ENCODE peak calls at places on chromosomes 7 and 10, in five cellular contexts. Q is tibial nerve, D is foreskin fibroblast, S is left cardiac atrium, L is H1. C is an unnamed sample.

GRCh38 chr7:129308047-129308446 is 83.2 kb downstream of the AHCYL2 start:
- DNase-seq in D (peak), L (no peak), Q (no peak), S (peak), C (no peak)

GRCh38 chr10:100045592-100045991 is 35.8 kb upstream of the DNMBP start:
- DNase-seq in Q (no peak), D (no peak), L (no peak), S (no peak), C (no peak)

GRCh38 chr10:31584098-31584631 is 265.1 kb downstream of the ZEB1 start:
- DNase-seq in S (peak), Q (no peak), D (no peak), L (no peak), C (no peak)

GRCh38 chr10:128641998-128642397 is 515.8 kb upstream of the MKI67 start:
- DNase-seq in L (no peak), Q (no peak), D (no peak), S (no peak), C (no peak)

GRCh38 chr10:71276873-71277272 is 42.2 kb upstream of the SLC29A3 start:
- DNase-seq in S (no peak), Q (no peak), L (no peak), D (no peak), C (no peak)

GRCh38 chr7:155604504-155604997 is 39.9 kb upstream of the RBM33 start:
- DNase-seq in Q (no peak), L (no peak), S (no peak), D (no peak), C (no peak)

GRCh38 chr7:143882020-143882610 is 19.9 kb downstream of the TCAF1 start:
- DNase-seq in Q (no peak), D (peak), S (peak), L (no peak), C (no peak)

GRCh38 chr7:90897961-90898469 is 301.9 kb downstream of the CDK14 start:
- DNase-seq in L (no peak), D (no peak), Q (no peak), S (no peak), C (no peak)

GRCh38 chr7:1243964-1244416 is 11.3 kb downstream of the UNCX start:
- DNase-seq in S (no peak), L (no peak), D (no peak), Q (no peak), C (no peak)

GRCh38 chr7:132393789-132394261 is 182.4 kb downstream of the PLXNA4 start:
- DNase-seq in D (no peak), L (no peak), Q (peak), S (peak), C (no peak)

GRCh38 chr10:133087679-133088523 is at the start of gene ADGRA1:
- DNase-seq in L (no peak), S (no peak), Q (no peak), D (no peak), C (no peak)

GRCh38 chr7:127350586-127350985 is 41.9 kb downstream of the ZNF800 start:
- DNase-seq in D (no peak), Q (no peak), L (no peak), S (no peak), C (no peak)

GRCh38 chr7:105871142-105871541 is 5.3 kb downstream of the ATXN7L1 start:
- DNase-seq in D (no peak), L (no peak), Q (no peak), S (no peak), C (no peak)

GRCh38 chr10:82932426-82932825 is 1057.4 kb downstream of the NRG3 start:
- DNase-seq in D (no peak), L (no peak), Q (no peak), S (no peak), C (no peak)

GRCh38 chr7:101126651-101127459 is at the start of gene SERPINE1:
- DNase-seq in L (no peak), D (peak), S (peak), Q (peak), C (peak)

GRCh38 chr10:32146166-32146565 is 89.9 kb upstream of the KIF5B start:
- DNase-seq in S (no peak), L (no peak), Q (no peak), D (no peak), C (no peak)

GRCh38 chr7:17807242-17807641 is 133.1 kb downstream of the SNX13 start:
- DNase-seq in D (no peak), Q (no peak), S (no peak), L (peak), C (peak)

GRCh38 chr7:123677316-123677715 is 21.6 kb downstream of the LMOD2 start:
- DNase-seq in D (no peak), L (no peak), S (no peak), Q (no peak), C (no peak)

GRCh38 chr10:99329891-99330674 is 927 bp downstream of the CNNM1 start:
- DNase-seq in S (peak), L (no peak), Q (no peak), D (no peak), C (no peak)

GRCh38 chr7:156560075-156560474 is 80.5 kb upstream of the RNF32 start:
- DNase-seq in Q (no peak), L (peak), D (no peak), S (no peak), C (no peak)

GRCh38 chr7:52140848-52141247 is 824.2 kb upstream of the COBL start:
- DNase-seq in Q (no peak), L (no peak), D (no peak), S (no peak), C (no peak)

GRCh38 chr7:29457565-29457971 is 106.1 kb upstream of the PRR15 start:
- DNase-seq in Q (no peak), S (no peak), D (peak), L (no peak), C (no peak)

GRCh38 chr10:6115411-6115800 is 26.6 kb downstream of the RBM17 start:
- DNase-seq in D (peak), L (no peak), Q (no peak), S (no peak), C (no peak)

GRCh38 chr7:3974329-3974728 is 673.3 kb downstream of the SDK1 start:
- DNase-seq in Q (no peak), D (no peak), L (no peak), S (no peak), C (no peak)

GRCh38 chr7:8113184-8113583 is 144.6 kb downstream of the GLCCI1 start:
- DNase-seq in L (no peak), Q (no peak), S (peak), D (no peak), C (no peak)

GRCh38 chr10:25112016-25112415 is 62.8 kb upstream of the GPR158 start:
- DNase-seq in Q (no peak), D (no peak), S (no peak), L (no peak), C (no peak)

GRCh38 chr10:107614939-107615665 is 450.6 kb upstream of the SORCS1 start:
- DNase-seq in S (no peak), D (peak), L (no peak), Q (no peak), C (no peak)

C was measured in Jurkat, Clone E6-1.